ENCODE peak calls at places on chromosomes 4 and X, in five cellular contexts. S is thyroid gland, Z is small intestine, P is lower lobe of right lung, W is aorta. H is an unnamed sample.
A peak's percentile ranks its signal among the peaks of the same experiment; 100 is the strongest.

GRCh38 chrX:22396408-22396807 is 123.7 kb downstream of the CBLL2 start:
- DNase-seq in S (no peak), Z (no peak), W (no peak), P (no peak), H (no peak)

GRCh38 chr4:7854697-7855370 is 84.8 kb downstream of the AFAP1 start:
- DNase-seq in Z (peak; percentile 72), S (no peak), P (no peak), W (no peak), H (no peak)

GRCh38 chr4:172826866-172827265 is 341.7 kb upstream of the GALNT7 start:
- DNase-seq in S (no peak), W (no peak), P (no peak), Z (no peak), H (no peak)

GRCh38 chr4:149605601-149606378 is 209.9 kb downstream of the IQCM start:
- DNase-seq in W (no peak), P (no peak), S (no peak), Z (no peak), H (no peak)

GRCh38 chr4:25874641-25875040 is 11.9 kb upstream of the SEL1L3 start:
- DNase-seq in S (no peak), Z (no peak), W (no peak), P (no peak), H (no peak)

GRCh38 chr4:123390846-123391456 is 5.6 kb upstream of the SPRY1 start:
- DNase-seq in S (no peak), W (no peak), P (no peak), Z (peak; percentile 45), H (no peak)

GRCh38 chrX:147884958-147885357 is 26.8 kb upstream of the FMR1 start:
- DNase-seq in W (no peak), S (no peak), P (no peak), Z (peak; percentile 32), H (no peak)

GRCh38 chrX:7480721-7481120 is 332.8 kb upstream of the PUDP start:
- DNase-seq in S (no peak), P (no peak), Z (no peak), W (no peak), H (no peak)

GRCh38 chr4:176186067-176186466 is 9.3 kb downstream of the SPATA4 start:
- DNase-seq in W (no peak), S (no peak), P (no peak), Z (no peak), H (no peak)

GRCh38 chr4:186726440-186727148 is 2.9 kb upstream of the FAT1 start:
- DNase-seq in W (peak; percentile 90), Z (peak; percentile 86), P (peak; percentile 65), S (peak; percentile 75), H (peak; percentile 76)

GRCh38 chr4:103802766-103803165 is 83.0 kb upstream of the TACR3 start:
- DNase-seq in P (no peak), Z (no peak), S (no peak), W (no peak), H (no peak)

GRCh38 chr4:93199492-93199891 is 629.1 kb upstream of the ATOH1 start:
- DNase-seq in Z (peak; percentile 53), S (peak; percentile 33), P (no peak), W (no peak), H (no peak)

GRCh38 chr4:142563682-142564291 is 282.3 kb downstream of the INPP4B start:
- DNase-seq in S (no peak), Z (no peak), W (no peak), P (no peak), H (no peak)

GRCh38 chrX:18698762-18699650 is 8.4 kb upstream of the PPEF1 start:
- DNase-seq in Z (no peak), S (no peak), W (no peak), P (no peak), H (no peak)

GRCh38 chrX:4670606-4671005 is 957.2 kb upstream of the PRKX start:
- DNase-seq in Z (no peak), S (no peak), W (no peak), P (no peak), H (no peak)

GRCh38 chr4:184168406-184169019 is 49.2 kb downstream of the ENPP6 start:
- DNase-seq in P (peak; percentile 83), S (peak; percentile 76), W (peak; percentile 92), Z (peak; percentile 51), H (peak; percentile 41)

GRCh38 chr4:152118108-152118507 is 357.3 kb upstream of the GATB start:
- DNase-seq in S (no peak), Z (no peak), W (no peak), P (no peak), H (no peak)

GRCh38 chrX:150980186-150980585 is 2.9 kb upstream of the HMGB3 start:
- DNase-seq in S (no peak), W (no peak), P (no peak), Z (no peak), H (no peak)

GRCh38 chr4:55069248-55069647 is 56.1 kb downstream of the KDR start:
- DNase-seq in Z (no peak), P (no peak), W (no peak), S (no peak), H (no peak)

GRCh38 chr4:2827874-2828751 is 15.5 kb upstream of the ADD1 start:
- DNase-seq in Z (no peak), S (peak; percentile 0), P (peak; percentile 36), W (peak; percentile 73), H (no peak)

GRCh38 chr4:15913631-15913970 is 24.9 kb downstream of the FGFBP1 start:
- DNase-seq in S (no peak), W (no peak), Z (peak; percentile 17), P (no peak), H (no peak)

GRCh38 chr4:133594246-133595207 is 445.4 kb downstream of the PCDH10 start:
- DNase-seq in Z (no peak), S (no peak), P (no peak), W (no peak), H (no peak)

GRCh38 chr4:183436417-183436816 is 8.0 kb upstream of the CDKN2AIP start:
- DNase-seq in Z (no peak), S (no peak), P (no peak), W (no peak), H (no peak)

GRCh38 chr4:183984561-183984960 is 79.5 kb downstream of the STOX2 start:
- DNase-seq in Z (no peak), P (no peak), S (no peak), W (no peak), H (no peak)

GRCh38 chrX:70030242-70030823 is 19.4 kb downstream of the AWAT2 start:
- DNase-seq in W (no peak), Z (peak; percentile 39), S (peak; percentile 29), P (no peak), H (peak; percentile 8)

GRCh38 chr4:73988096-73988495 is at the start of gene PPBP:
- DNase-seq in S (no peak), W (no peak), Z (no peak), P (no peak), H (no peak)

GRCh38 chr4:37890501-37891220 is at the start of gene TBC1D1:
- DNase-seq in Z (peak; percentile 66), S (peak; percentile 90), W (peak; percentile 91), P (peak; percentile 86), H (peak; percentile 74)

GRCh38 chr4:7462509-7462971 is 27.8 kb upstream of the PSAPL1 start:
- DNase-seq in S (peak; percentile 77), W (no peak), Z (peak; percentile 47), P (no peak), H (peak; percentile 36)

GRCh38 chr4:80462537-80463207 is 127.1 kb downstream of the CFAP299 start:
- DNase-seq in W (no peak), P (no peak), S (no peak), Z (peak; percentile 31), H (no peak)

GRCh38 chrX:138921031-138921430 is 209.5 kb upstream of the FGF13 start:
- DNase-seq in S (no peak), Z (no peak), P (no peak), W (no peak), H (no peak)

DNA sequence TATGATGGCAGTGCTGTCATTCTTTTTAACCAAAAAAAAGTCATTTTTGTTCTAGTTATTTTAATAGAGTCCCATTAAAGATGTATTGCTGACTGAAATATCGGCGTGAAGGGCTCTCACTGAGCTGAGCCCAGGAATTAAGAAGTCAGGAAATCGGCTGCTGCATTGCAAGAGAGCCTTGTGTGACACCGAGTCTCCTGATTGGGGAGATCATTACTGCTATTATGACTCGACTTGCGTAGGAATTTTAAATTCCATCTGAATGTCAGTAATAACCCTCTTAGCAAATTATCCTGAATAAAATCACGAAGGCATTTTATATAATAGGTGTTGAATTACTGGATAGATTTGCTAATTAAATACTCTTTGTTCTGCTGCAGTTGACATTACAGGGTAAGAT is 111.5 kb downstream of the POLA1 start:
- DNase-seq in P (no peak), S (no peak), Z (no peak), W (no peak), H (no peak)
- H3K27ac ChIP-seq in P (no peak overlapping the region), S (no peak overlapping the region), Z (no peak overlapping the region), W (no peak overlapping the region), H (no peak overlapping the region)

DNA sequence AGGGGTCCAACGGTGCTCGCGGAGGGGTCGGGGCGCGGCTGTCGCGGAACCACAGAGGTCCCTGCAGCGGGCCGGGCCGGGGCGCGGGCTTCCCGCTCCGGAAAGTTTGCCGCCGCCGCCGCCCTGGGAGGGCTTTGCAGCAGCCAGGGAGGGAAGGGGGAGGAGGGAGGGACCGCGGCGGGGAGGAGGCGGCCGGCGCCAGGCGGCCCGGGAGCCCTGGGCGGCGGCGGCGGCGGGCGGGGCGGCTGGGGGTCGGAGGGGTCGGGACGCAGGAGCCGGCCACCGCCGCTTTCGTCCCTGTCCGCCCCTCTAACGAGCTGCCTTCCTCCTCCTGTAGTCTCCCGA is 375 bp downstream of the FGFR3 start:
- DNase-seq in W (peak; percentile 86), P (no peak), Z (peak; percentile 45), S (peak; percentile 45), H (peak; percentile 37)
- H3K4me3 ChIP-seq in W (peak overlapping the region; percentile 30), P (peak overlapping the region; percentile 64), Z (peak overlapping the region; percentile 50), S (no peak overlapping the region), H (peak overlapping the region; percentile 46)

GRCh38 chrX:8689473-8689872 is 42.5 kb downstream of the ANOS1 start:
- DNase-seq in W (no peak), Z (no peak), P (no peak), S (no peak), H (no peak)
- H3K4me1 ChIP-seq in W (no peaks in the 10 kb centered on the region), Z (no peaks in the 10 kb centered on the region), P (no peaks in the 10 kb centered on the region), S (no peaks in the 10 kb centered on the region), H (no peaks in the 10 kb centered on the region)

DNA sequence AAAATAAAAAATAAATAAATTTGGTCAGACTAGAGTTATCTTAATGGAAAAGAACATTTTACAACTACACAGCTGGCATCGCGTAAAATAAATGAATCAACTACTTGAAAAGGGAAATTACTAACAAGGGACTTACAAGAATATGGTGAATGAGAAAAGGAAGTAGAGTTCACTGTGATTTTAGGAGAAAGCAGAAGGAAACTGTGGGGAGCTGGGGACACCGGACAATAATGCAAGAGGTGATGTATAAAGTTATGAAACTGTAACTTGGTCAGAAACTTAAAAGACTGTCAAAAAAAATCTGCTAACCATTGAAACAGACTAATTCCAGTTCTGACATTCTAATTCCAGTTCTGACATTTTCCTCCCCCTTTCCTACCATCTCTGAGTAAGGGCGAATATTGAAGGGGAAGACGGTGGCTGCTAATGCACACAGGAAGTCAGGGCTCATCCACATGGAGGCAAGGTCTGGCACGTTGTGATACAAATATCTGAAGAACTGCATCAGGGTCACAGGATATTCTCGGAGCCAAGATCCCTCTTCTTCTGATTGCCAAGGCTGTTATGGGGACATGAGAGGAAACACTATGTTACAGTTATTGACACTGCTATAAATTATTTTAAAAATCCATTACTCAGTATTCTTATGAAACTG is 170.5 kb downstream of the CDS1 start:
- DNase-seq in P (no peak), S (no peak), Z (no peak), W (no peak), H (no peak)
- H3K27ac ChIP-seq in P (no peak overlapping the region), S (no peak overlapping the region), Z (no peak overlapping the region), W (no peak overlapping the region), H (no peak overlapping the region)

H was measured in prostate gland.